ENCODE peak calls at places on chromosomes 13 and 19, in seven cellular contexts. Q is spleen, N is glutamatergic neuron, A is GM10248, I is MM.1S, S is AG10803, B is psoas muscle. E is an unnamed sample.

GRCh38 chr13:112711528-112712265 is 21.9 kb downstream of the ATP11A start:
- DNase-seq in Q (peak; percentile 82), N (peak; percentile 60), A (peak; percentile 75), I (no peak), S (peak; percentile 98), B (peak; percentile 83), E (peak; percentile 61)

GRCh38 chr19:32830231-32831014 is 39.1 kb downstream of the SLC7A9 start:
- DNase-seq in Q (no peak), N (no peak), A (no peak), I (peak; percentile 36), S (peak; percentile 60), B (no peak), E (no peak)

GRCh38 chr19:46489445-46490272 is 6.0 kb downstream of the PNMA8B start:
- DNase-seq in Q (peak; percentile 78), N (peak; percentile 71), A (no peak), I (no peak), S (peak; percentile 68), B (peak; percentile 65), E (no peak)

GRCh38 chr19:14614099-14614412 is 31.2 kb downstream of the CLEC17A start:
- DNase-seq in Q (peak; percentile 82), N (no peak), A (peak; percentile 65), I (no peak), S (no peak), B (no peak), E (no peak)

GRCh38 chr13:39281539-39282150 is 243.4 kb downstream of the NHLRC3 start:
- DNase-seq in Q (no peak), N (no peak), A (no peak), I (no peak), S (no peak), B (no peak), E (no peak)

GRCh38 chr19:14570864-14571527 is 870 bp downstream of the NDUFB7 start:
- DNase-seq in Q (no peak), N (no peak), A (no peak), I (no peak), S (no peak), B (no peak), E (no peak)

GRCh38 chr13:109717686-109718085 is 68.7 kb downstream of the IRS2 start:
- DNase-seq in Q (no peak), N (no peak), A (no peak), I (no peak), S (no peak), B (no peak), E (no peak)

GRCh38 chr19:29014857-29015436 is 198.0 kb downstream of the UQCRFS1 start:
- DNase-seq in Q (peak; percentile 68), N (no peak), A (no peak), I (no peak), S (peak; percentile 25), B (no peak), E (no peak)

GRCh38 chr13:75647126-75647784 is 11.1 kb downstream of the LMO7 start:
- DNase-seq in Q (no peak), N (no peak), A (peak; percentile 46), I (no peak), S (peak; percentile 61), B (no peak), E (no peak)

GRCh38 chr19:34023381-34023780 is 148.9 kb upstream of the LSM14A start:
- DNase-seq in Q (no peak), N (no peak), A (no peak), I (no peak), S (no peak), B (no peak), E (no peak)

GRCh38 chr19:3508771-3509535 is 2.8 kb downstream of the FZR1 start:
- DNase-seq in Q (peak; percentile 77), N (no peak), A (no peak), I (no peak), S (no peak), B (no peak), E (no peak)

GRCh38 chr19:55080915-55081772 is 5.5 kb downstream of the EPS8L1 start:
- DNase-seq in Q (peak; percentile 96), N (peak; percentile 93), A (peak; percentile 97), I (no peak), S (peak; percentile 36), B (peak; percentile 69), E (peak; percentile 80)

GRCh38 chr19:2724148-2724557 is 3.0 kb upstream of the DIRAS1 start:
- DNase-seq in Q (no peak), N (no peak), A (no peak), I (no peak), S (no peak), B (no peak), E (no peak)

GRCh38 chr19:14434543-14435319 is 1.6 kb downstream of the PKN1 start:
- DNase-seq in Q (peak; percentile 86), N (no peak), A (no peak), I (no peak), S (peak; percentile 77), B (peak; percentile 63), E (no peak)

GRCh38 chr19:33840783-33841182 is 44.1 kb downstream of the KCTD15 start:
- DNase-seq in Q (no peak), N (no peak), A (no peak), I (no peak), S (no peak), B (no peak), E (no peak)

GRCh38 chr13:75830842-75831241 is 194.7 kb downstream of the LMO7 start:
- DNase-seq in Q (no peak), N (no peak), A (no peak), I (no peak), S (peak; percentile 71), B (no peak), E (no peak)

GRCh38 chr13:107867701-107868661 is 347.4 kb downstream of the LIG4 start:
- DNase-seq in Q (no peak), N (peak; percentile 86), A (no peak), I (no peak), S (no peak), B (no peak), E (peak; percentile 68)

GRCh38 chr19:12789098-12789903 is 2.0 kb upstream of the JUNB start:
- DNase-seq in Q (no peak), N (peak; percentile 18), A (no peak), I (peak; percentile 37), S (no peak), B (no peak), E (no peak)

GRCh38 chr19:6888967-6889366 is 1.6 kb downstream of the ADGRE1 start:
- DNase-seq in Q (no peak), N (no peak), A (no peak), I (no peak), S (no peak), B (no peak), E (no peak)

GRCh38 chr13:45518525-45519235 is 53.9 kb downstream of the COG3 start:
- DNase-seq in Q (no peak), N (no peak), A (no peak), I (no peak), S (peak; percentile 56), B (no peak), E (no peak)

GRCh38 chr13:95530178-95530577 is 22.3 kb upstream of the CLDN10 start:
- DNase-seq in Q (no peak), N (no peak), A (no peak), I (peak; percentile 21), S (peak; percentile 11), B (peak; percentile 13), E (no peak)

DNA sequence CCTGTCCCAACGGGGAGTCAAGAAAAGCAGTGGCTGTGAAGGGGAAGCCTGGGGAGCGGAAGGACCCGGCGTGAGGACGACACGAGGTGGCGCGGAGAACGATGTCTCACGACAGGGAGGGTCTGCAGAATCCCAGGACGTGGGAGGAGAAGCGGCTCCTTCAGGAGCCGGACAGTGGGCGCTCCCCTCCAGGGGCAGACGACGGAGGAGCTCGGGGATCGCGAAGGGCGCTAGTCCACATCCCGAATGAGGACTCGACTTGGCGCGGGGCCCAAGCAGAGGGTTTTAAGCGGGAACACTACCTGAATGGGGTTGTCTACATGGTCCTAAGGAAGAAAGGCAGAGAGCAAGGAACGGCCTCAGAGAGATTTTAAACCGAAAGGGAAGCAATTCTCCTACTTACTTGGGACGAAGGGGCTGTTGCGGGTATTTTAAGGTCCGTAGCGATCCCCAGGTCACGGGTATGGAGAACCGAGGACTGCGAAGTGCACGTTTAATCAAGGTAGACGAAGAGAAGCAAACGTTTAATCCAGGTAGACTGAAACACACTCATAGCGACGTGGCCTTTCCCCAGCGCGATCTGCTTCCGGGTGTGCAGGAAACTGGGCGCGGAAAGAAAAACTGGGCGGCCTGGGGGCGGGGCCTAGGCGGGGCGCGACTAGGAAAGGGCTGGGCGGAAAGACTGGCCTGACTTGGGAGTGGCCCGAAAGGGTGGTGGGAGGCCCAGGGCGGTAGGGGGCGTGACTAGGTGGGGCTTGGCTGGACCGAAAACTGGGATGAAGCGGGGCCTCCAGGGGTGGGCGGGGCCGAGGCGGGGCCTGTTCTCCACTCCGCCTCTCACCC is at the start of gene ZNF841:
- DNase-seq in Q (peak; percentile 96), N (peak; percentile 97), A (peak; percentile 89), I (peak; percentile 94), S (peak; percentile 95), B (peak; percentile 96), E (peak; percentile 84)
- TF ChIP-seq CTCF in Q (no peak), N (peak; percentile 16), A (no peak), I (no peak), S (no peak), B (no peak), E (no peak)

DNA sequence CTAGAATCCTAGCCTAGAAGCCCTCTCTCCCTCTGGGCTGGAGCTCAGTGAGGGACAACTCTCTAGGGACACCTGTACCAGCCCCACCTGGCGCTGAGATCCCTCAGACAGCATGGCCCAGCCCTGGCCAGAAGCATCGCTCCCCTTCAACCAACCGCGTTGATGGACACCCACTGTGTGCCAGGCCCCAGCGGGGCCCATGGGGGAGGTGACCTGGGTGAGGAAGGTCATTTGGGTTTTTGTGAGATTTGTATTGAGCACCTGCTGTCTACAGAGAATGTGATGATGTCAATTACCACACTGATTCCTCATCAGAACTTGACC is 9.2 kb upstream of the ARRDC2 start:
- DNase-seq in Q (no peak), N (no peak), A (no peak), I (no peak), S (no peak), B (no peak), E (no peak)
- TF ChIP-seq CTCF in Q (no peak), N (no peak), A (no peak), I (no peak), S (no peak), B (no peak), E (no peak)

GRCh38 chr19:44689290-44690130 is 9.4 kb upstream of the CEACAM16 start:
- DNase-seq in Q (peak; percentile 90), N (peak; percentile 88), A (peak; percentile 73), I (peak; percentile 60), S (peak; percentile 59), B (peak; percentile 73), E (peak; percentile 84)
- TF ChIP-seq CTCF in Q (peak; percentile 92), N (peak; percentile 90), A (peak; percentile 90), I (peak; percentile 88), S (peak; percentile 94), B (peak; percentile 88), E (peak; percentile 84)

DNA sequence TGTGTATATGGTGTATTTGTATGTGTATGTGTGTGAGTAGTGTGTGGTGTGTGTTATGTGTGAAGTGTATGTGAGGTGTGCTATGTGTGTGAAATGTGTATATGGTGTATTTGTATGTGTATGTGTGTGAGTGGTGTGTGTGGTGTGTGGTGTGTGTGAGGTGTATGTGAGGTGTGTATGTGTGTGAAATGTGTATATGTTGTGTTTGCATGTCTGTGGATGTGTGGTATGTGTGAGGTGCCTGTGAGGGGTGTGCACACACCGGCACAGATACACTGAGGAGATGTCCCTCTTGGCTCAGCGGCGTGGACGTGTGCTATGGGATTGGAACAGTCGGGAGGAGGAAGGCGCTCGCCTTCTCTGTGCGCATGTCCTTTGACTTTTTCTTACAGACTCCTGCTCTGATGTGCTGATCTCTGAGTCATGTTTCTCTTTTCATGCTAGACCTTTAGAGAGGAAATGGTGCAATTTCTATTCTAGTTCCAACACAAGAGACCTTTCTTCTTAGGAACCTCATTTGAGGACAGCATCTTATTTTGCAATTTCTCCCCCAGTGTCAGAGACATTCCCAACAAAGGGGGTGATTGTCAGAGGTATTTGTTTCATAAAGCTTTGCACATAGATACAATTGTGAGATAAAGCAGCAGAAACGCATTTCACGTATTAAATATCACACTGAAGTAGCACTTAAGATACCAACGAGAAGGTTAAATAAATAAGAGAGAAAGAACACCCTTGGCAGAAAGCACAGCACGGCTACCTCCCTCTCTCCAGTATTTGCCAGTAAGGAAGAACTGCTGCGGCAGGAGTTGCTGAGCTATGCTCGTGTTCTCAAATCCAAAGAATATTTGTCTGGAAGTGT is 11.3 kb upstream of the TNFRSF19 start:
- DNase-seq in Q (no peak), N (no peak), A (no peak), I (no peak), S (peak; percentile 95), B (peak; percentile 69), E (no peak)
- TF ChIP-seq CTCF in Q (no peak), N (no peak), A (no peak), I (no peak), S (no peak), B (no peak), E (no peak)

E was measured in endothelial cell.